ENCODE peak calls at places on chromosomes 13 and 19, in six cellular contexts. One of them, this sample, is unnamed.

GRCh38 chr19:10915511-10916091 is 12.8 kb downstream of the YIPF2 start:
- DNase-seq in heart right ventricle: no peak
- DNase-seq in aorta: no peak
- DNase-seq in activated naive CD4-positive, alpha-beta T cell treated with anti-CD3 and anti-CD28 coated beads, Interleukin-2, amount 50 U/mL, for 16 hours: no peak
- DNase-seq in cardiac muscle cell: peak; percentile 56
- DNase-seq in effector memory CD8-positive, alpha-beta T cell: no peak
- DNase-seq in this sample: no peak

GRCh38 chr13:87302034-87302433 is 369.1 kb upstream of the SLITRK5 start:
- DNase-seq in cardiac muscle cell: no peak
- DNase-seq in activated naive CD4-positive, alpha-beta T cell treated with anti-CD3 and anti-CD28 coated beads, Interleukin-2, amount 50 U/mL, for 16 hours: no peak
- DNase-seq in effector memory CD8-positive, alpha-beta T cell: no peak
- DNase-seq in aorta: no peak
- DNase-seq in heart right ventricle: no peak
- DNase-seq in this sample: no peak

GRCh38 chr13:93248627-93249047 is 22.0 kb downstream of the GPC6 start:
- DNase-seq in effector memory CD8-positive, alpha-beta T cell: no peak
- DNase-seq in heart right ventricle: no peak
- DNase-seq in cardiac muscle cell: peak; percentile 70
- DNase-seq in activated naive CD4-positive, alpha-beta T cell treated with anti-CD3 and anti-CD28 coated beads, Interleukin-2, amount 50 U/mL, for 16 hours: no peak
- DNase-seq in aorta: peak; percentile 80
- DNase-seq in this sample: no peak

GRCh38 chr19:51251453-51251790 is 542 bp downstream of the SIGLECL1 start:
- DNase-seq in heart right ventricle: no peak
- DNase-seq in activated naive CD4-positive, alpha-beta T cell treated with anti-CD3 and anti-CD28 coated beads, Interleukin-2, amount 50 U/mL, for 16 hours: no peak
- DNase-seq in aorta: no peak
- DNase-seq in cardiac muscle cell: no peak
- DNase-seq in effector memory CD8-positive, alpha-beta T cell: no peak
- DNase-seq in this sample: no peak

GRCh38 chr13:114063545-114064515 is 68.6 kb downstream of the RASA3 start:
- DNase-seq in heart right ventricle: peak; percentile 57
- DNase-seq in aorta: peak; percentile 91
- DNase-seq in activated naive CD4-positive, alpha-beta T cell treated with anti-CD3 and anti-CD28 coated beads, Interleukin-2, amount 50 U/mL, for 16 hours: no peak
- DNase-seq in effector memory CD8-positive, alpha-beta T cell: no peak
- DNase-seq in cardiac muscle cell: peak; percentile 63
- DNase-seq in this sample: no peak

GRCh38 chr19:19429361-19429760 is 23.9 kb downstream of the GATAD2A start:
- DNase-seq in aorta: no peak
- DNase-seq in activated naive CD4-positive, alpha-beta T cell treated with anti-CD3 and anti-CD28 coated beads, Interleukin-2, amount 50 U/mL, for 16 hours: no peak
- DNase-seq in effector memory CD8-positive, alpha-beta T cell: no peak
- DNase-seq in heart right ventricle: no peak
- DNase-seq in cardiac muscle cell: no peak
- DNase-seq in this sample: no peak

GRCh38 chr13:29435125-29435911 is 160.2 kb downstream of the SLC7A1 start:
- DNase-seq in heart right ventricle: peak; percentile 26
- DNase-seq in aorta: no peak
- DNase-seq in activated naive CD4-positive, alpha-beta T cell treated with anti-CD3 and anti-CD28 coated beads, Interleukin-2, amount 50 U/mL, for 16 hours: no peak
- DNase-seq in cardiac muscle cell: peak; percentile 92
- DNase-seq in effector memory CD8-positive, alpha-beta T cell: no peak
- DNase-seq in this sample: no peak

GRCh38 chr13:59408738-59409137 is 755.0 kb downstream of the DIAPH3 start:
- DNase-seq in activated naive CD4-positive, alpha-beta T cell treated with anti-CD3 and anti-CD28 coated beads, Interleukin-2, amount 50 U/mL, for 16 hours: no peak
- DNase-seq in cardiac muscle cell: no peak
- DNase-seq in aorta: no peak
- DNase-seq in effector memory CD8-positive, alpha-beta T cell: no peak
- DNase-seq in heart right ventricle: no peak
- DNase-seq in this sample: no peak

GRCh38 chr13:29844441-29844840 is 6.0 kb downstream of the UBL3 start:
- DNase-seq in heart right ventricle: no peak
- DNase-seq in effector memory CD8-positive, alpha-beta T cell: no peak
- DNase-seq in cardiac muscle cell: no peak
- DNase-seq in aorta: no peak
- DNase-seq in activated naive CD4-positive, alpha-beta T cell treated with anti-CD3 and anti-CD28 coated beads, Interleukin-2, amount 50 U/mL, for 16 hours: no peak
- DNase-seq in this sample: no peak

GRCh38 chr13:83943530-83944279 is 61.4 kb upstream of the SLITRK1 start:
- DNase-seq in heart right ventricle: no peak
- DNase-seq in cardiac muscle cell: peak; percentile 2
- DNase-seq in activated naive CD4-positive, alpha-beta T cell treated with anti-CD3 and anti-CD28 coated beads, Interleukin-2, amount 50 U/mL, for 16 hours: no peak
- DNase-seq in aorta: no peak
- DNase-seq in effector memory CD8-positive, alpha-beta T cell: no peak
- DNase-seq in this sample: no peak

GRCh38 chr19:34217952-34218817 is 36.2 kb upstream of the GARRE1 start:
- DNase-seq in activated naive CD4-positive, alpha-beta T cell treated with anti-CD3 and anti-CD28 coated beads, Interleukin-2, amount 50 U/mL, for 16 hours: peak; percentile 54
- DNase-seq in heart right ventricle: no peak
- DNase-seq in aorta: no peak
- DNase-seq in effector memory CD8-positive, alpha-beta T cell: peak; percentile 63
- DNase-seq in cardiac muscle cell: peak; percentile 91
- DNase-seq in this sample: peak; percentile 88

GRCh38 chr13:98585946-98586345 is 9.0 kb upstream of the STK24 start:
- DNase-seq in activated naive CD4-positive, alpha-beta T cell treated with anti-CD3 and anti-CD28 coated beads, Interleukin-2, amount 50 U/mL, for 16 hours: no peak
- DNase-seq in aorta: no peak
- DNase-seq in heart right ventricle: no peak
- DNase-seq in cardiac muscle cell: no peak
- DNase-seq in effector memory CD8-positive, alpha-beta T cell: no peak
- DNase-seq in this sample: no peak

GRCh38 chr13:74047925-74048324 is 86.3 kb downstream of the KLF12 start:
- DNase-seq in effector memory CD8-positive, alpha-beta T cell: no peak
- DNase-seq in aorta: no peak
- DNase-seq in heart right ventricle: no peak
- DNase-seq in cardiac muscle cell: no peak
- DNase-seq in activated naive CD4-positive, alpha-beta T cell treated with anti-CD3 and anti-CD28 coated beads, Interleukin-2, amount 50 U/mL, for 16 hours: no peak
- DNase-seq in this sample: no peak

GRCh38 chr13:24119593-24120508 is 40.7 kb upstream of the SPATA13 start:
- DNase-seq in cardiac muscle cell: peak; percentile 82
- DNase-seq in effector memory CD8-positive, alpha-beta T cell: no peak
- DNase-seq in activated naive CD4-positive, alpha-beta T cell treated with anti-CD3 and anti-CD28 coated beads, Interleukin-2, amount 50 U/mL, for 16 hours: no peak
- DNase-seq in heart right ventricle: no peak
- DNase-seq in aorta: no peak
- DNase-seq in this sample: no peak

GRCh38 chr13:39451301-39451700 is 151.7 kb downstream of the LHFPL6 start:
- DNase-seq in effector memory CD8-positive, alpha-beta T cell: no peak
- DNase-seq in aorta: no peak
- DNase-seq in cardiac muscle cell: peak; percentile 71
- DNase-seq in heart right ventricle: no peak
- DNase-seq in activated naive CD4-positive, alpha-beta T cell treated with anti-CD3 and anti-CD28 coated beads, Interleukin-2, amount 50 U/mL, for 16 hours: no peak
- DNase-seq in this sample: no peak

GRCh38 chr13:38785490-38785889 is 98.6 kb downstream of the FREM2 start:
- DNase-seq in activated naive CD4-positive, alpha-beta T cell treated with anti-CD3 and anti-CD28 coated beads, Interleukin-2, amount 50 U/mL, for 16 hours: no peak
- DNase-seq in heart right ventricle: no peak
- DNase-seq in aorta: no peak
- DNase-seq in cardiac muscle cell: no peak
- DNase-seq in effector memory CD8-positive, alpha-beta T cell: no peak
- DNase-seq in this sample: no peak

GRCh38 chr19:43651758-43652545 is 12.3 kb upstream of the CADM4 start:
- DNase-seq in cardiac muscle cell: peak; percentile 75
- DNase-seq in effector memory CD8-positive, alpha-beta T cell: no peak
- DNase-seq in aorta: no peak
- DNase-seq in heart right ventricle: peak; percentile 35
- DNase-seq in activated naive CD4-positive, alpha-beta T cell treated with anti-CD3 and anti-CD28 coated beads, Interleukin-2, amount 50 U/mL, for 16 hours: peak; percentile 42
- DNase-seq in this sample: no peak

GRCh38 chr19:43504426-43505185 is at the start of gene PHLDB3:
- DNase-seq in activated naive CD4-positive, alpha-beta T cell treated with anti-CD3 and anti-CD28 coated beads, Interleukin-2, amount 50 U/mL, for 16 hours: peak; percentile 59
- DNase-seq in effector memory CD8-positive, alpha-beta T cell: no peak
- DNase-seq in cardiac muscle cell: peak; percentile 26
- DNase-seq in heart right ventricle: peak; percentile 46
- DNase-seq in aorta: peak; percentile 85
- DNase-seq in this sample: no peak

GRCh38 chr13:99218969-99219368 is 18.3 kb downstream of the UBAC2 start:
- DNase-seq in effector memory CD8-positive, alpha-beta T cell: peak; percentile 64
- DNase-seq in aorta: no peak
- DNase-seq in activated naive CD4-positive, alpha-beta T cell treated with anti-CD3 and anti-CD28 coated beads, Interleukin-2, amount 50 U/mL, for 16 hours: peak; percentile 49
- DNase-seq in heart right ventricle: no peak
- DNase-seq in cardiac muscle cell: no peak
- DNase-seq in this sample: peak; percentile 89

GRCh38 chr13:80921971-80922370 is 581.0 kb upstream of the SPRY2 start:
- DNase-seq in heart right ventricle: no peak
- DNase-seq in cardiac muscle cell: peak; percentile 27
- DNase-seq in effector memory CD8-positive, alpha-beta T cell: no peak
- DNase-seq in aorta: no peak
- DNase-seq in activated naive CD4-positive, alpha-beta T cell treated with anti-CD3 and anti-CD28 coated beads, Interleukin-2, amount 50 U/mL, for 16 hours: no peak
- DNase-seq in this sample: no peak

GRCh38 chr19:46727757-46728156 is 10.8 kb upstream of the PRKD2 start:
- DNase-seq in heart right ventricle: no peak
- DNase-seq in activated naive CD4-positive, alpha-beta T cell treated with anti-CD3 and anti-CD28 coated beads, Interleukin-2, amount 50 U/mL, for 16 hours: no peak
- DNase-seq in effector memory CD8-positive, alpha-beta T cell: no peak
- DNase-seq in cardiac muscle cell: no peak
- DNase-seq in aorta: no peak
- DNase-seq in this sample: no peak

GRCh38 chr13:24615114-24615513 is 65.1 kb upstream of the ATP12A start:
- DNase-seq in cardiac muscle cell: no peak
- DNase-seq in aorta: peak; percentile 15
- DNase-seq in activated naive CD4-positive, alpha-beta T cell treated with anti-CD3 and anti-CD28 coated beads, Interleukin-2, amount 50 U/mL, for 16 hours: no peak
- DNase-seq in heart right ventricle: no peak
- DNase-seq in effector memory CD8-positive, alpha-beta T cell: no peak
- DNase-seq in this sample: no peak

GRCh38 chr13:111664696-111665095 is 344.3 kb downstream of the TEX29 start:
- DNase-seq in cardiac muscle cell: no peak
- DNase-seq in heart right ventricle: no peak
- DNase-seq in activated naive CD4-positive, alpha-beta T cell treated with anti-CD3 and anti-CD28 coated beads, Interleukin-2, amount 50 U/mL, for 16 hours: no peak
- DNase-seq in aorta: no peak
- DNase-seq in effector memory CD8-positive, alpha-beta T cell: no peak
- DNase-seq in this sample: no peak

GRCh38 chr13:71242191-71242590 is 624.8 kb downstream of the DACH1 start:
- DNase-seq in cardiac muscle cell: peak; percentile 7
- DNase-seq in heart right ventricle: no peak
- DNase-seq in effector memory CD8-positive, alpha-beta T cell: no peak
- DNase-seq in aorta: no peak
- DNase-seq in activated naive CD4-positive, alpha-beta T cell treated with anti-CD3 and anti-CD28 coated beads, Interleukin-2, amount 50 U/mL, for 16 hours: no peak
- DNase-seq in this sample: no peak

GRCh38 chr13:30715837-30716236 is 19.5 kb upstream of the ALOX5AP start:
- DNase-seq in cardiac muscle cell: no peak
- DNase-seq in aorta: no peak
- DNase-seq in activated naive CD4-positive, alpha-beta T cell treated with anti-CD3 and anti-CD28 coated beads, Interleukin-2, amount 50 U/mL, for 16 hours: no peak
- DNase-seq in heart right ventricle: peak; percentile 57
- DNase-seq in effector memory CD8-positive, alpha-beta T cell: no peak
- DNase-seq in this sample: no peak

GRCh38 chr13:51557875-51558604 is 26.2 kb upstream of the WDFY2 start:
- DNase-seq in aorta: no peak
- DNase-seq in heart right ventricle: no peak
- DNase-seq in cardiac muscle cell: peak; percentile 84
- DNase-seq in effector memory CD8-positive, alpha-beta T cell: no peak
- DNase-seq in activated naive CD4-positive, alpha-beta T cell treated with anti-CD3 and anti-CD28 coated beads, Interleukin-2, amount 50 U/mL, for 16 hours: no peak
- DNase-seq in this sample: no peak

GRCh38 chr13:40485611-40486517 is 180.6 kb downstream of the FOXO1 start:
- DNase-seq in cardiac muscle cell: no peak
- DNase-seq in heart right ventricle: no peak
- DNase-seq in activated naive CD4-positive, alpha-beta T cell treated with anti-CD3 and anti-CD28 coated beads, Interleukin-2, amount 50 U/mL, for 16 hours: peak; percentile 75
- DNase-seq in effector memory CD8-positive, alpha-beta T cell: peak; percentile 66
- DNase-seq in aorta: no peak
- DNase-seq in this sample: peak; percentile 91

GRCh38 chr13:98539655-98540054 is 37.3 kb downstream of the STK24 start:
- DNase-seq in effector memory CD8-positive, alpha-beta T cell: no peak
- DNase-seq in activated naive CD4-positive, alpha-beta T cell treated with anti-CD3 and anti-CD28 coated beads, Interleukin-2, amount 50 U/mL, for 16 hours: no peak
- DNase-seq in cardiac muscle cell: no peak
- DNase-seq in heart right ventricle: no peak
- DNase-seq in aorta: no peak
- DNase-seq in this sample: no peak

GRCh38 chr19:21568816-21569496 is 63.6 kb downstream of the ZNF429 start:
- DNase-seq in cardiac muscle cell: peak; percentile 96
- DNase-seq in activated naive CD4-positive, alpha-beta T cell treated with anti-CD3 and anti-CD28 coated beads, Interleukin-2, amount 50 U/mL, for 16 hours: peak; percentile 69
- DNase-seq in aorta: peak; percentile 87
- DNase-seq in effector memory CD8-positive, alpha-beta T cell: peak; percentile 79
- DNase-seq in heart right ventricle: peak; percentile 86
- DNase-seq in this sample: peak; percentile 66

GRCh38 chr13:35143123-35143522 is 201.1 kb downstream of the NBEA start:
- DNase-seq in aorta: no peak
- DNase-seq in cardiac muscle cell: no peak
- DNase-seq in heart right ventricle: no peak
- DNase-seq in effector memory CD8-positive, alpha-beta T cell: no peak
- DNase-seq in activated naive CD4-positive, alpha-beta T cell treated with anti-CD3 and anti-CD28 coated beads, Interleukin-2, amount 50 U/mL, for 16 hours: no peak
- DNase-seq in this sample: no peak

GRCh38 chr19:46107371-46107770 is 17.1 kb downstream of the IGFL3 start:
- DNase-seq in cardiac muscle cell: peak; percentile 67
- DNase-seq in effector memory CD8-positive, alpha-beta T cell: no peak
- DNase-seq in aorta: no peak
- DNase-seq in activated naive CD4-positive, alpha-beta T cell treated with anti-CD3 and anti-CD28 coated beads, Interleukin-2, amount 50 U/mL, for 16 hours: no peak
- DNase-seq in heart right ventricle: no peak
- DNase-seq in this sample: no peak

GRCh38 chr13:73991384-73991783 is 142.8 kb downstream of the KLF12 start:
- DNase-seq in effector memory CD8-positive, alpha-beta T cell: no peak
- DNase-seq in activated naive CD4-positive, alpha-beta T cell treated with anti-CD3 and anti-CD28 coated beads, Interleukin-2, amount 50 U/mL, for 16 hours: no peak
- DNase-seq in aorta: no peak
- DNase-seq in cardiac muscle cell: no peak
- DNase-seq in heart right ventricle: no peak
- DNase-seq in this sample: no peak

GRCh38 chr13:42762917-42763316 is 18.5 kb upstream of the FAM216B start:
- DNase-seq in cardiac muscle cell: peak; percentile 94
- DNase-seq in aorta: no peak
- DNase-seq in heart right ventricle: no peak
- DNase-seq in effector memory CD8-positive, alpha-beta T cell: no peak
- DNase-seq in activated naive CD4-positive, alpha-beta T cell treated with anti-CD3 and anti-CD28 coated beads, Interleukin-2, amount 50 U/mL, for 16 hours: no peak
- DNase-seq in this sample: no peak

GRCh38 chr19:13014101-13014920 is 19.0 kb downstream of the NFIX start:
- DNase-seq in cardiac muscle cell: peak; percentile 60
- DNase-seq in heart right ventricle: no peak
- DNase-seq in effector memory CD8-positive, alpha-beta T cell: no peak
- DNase-seq in activated naive CD4-positive, alpha-beta T cell treated with anti-CD3 and anti-CD28 coated beads, Interleukin-2, amount 50 U/mL, for 16 hours: no peak
- DNase-seq in aorta: no peak
- DNase-seq in this sample: no peak

GRCh38 chr19:18073197-18073596 is 13.5 kb downstream of the IL12RB1 start:
- DNase-seq in cardiac muscle cell: no peak
- DNase-seq in effector memory CD8-positive, alpha-beta T cell: no peak
- DNase-seq in heart right ventricle: no peak
- DNase-seq in aorta: no peak
- DNase-seq in activated naive CD4-positive, alpha-beta T cell treated with anti-CD3 and anti-CD28 coated beads, Interleukin-2, amount 50 U/mL, for 16 hours: no peak
- DNase-seq in this sample: no peak